ENCODE peak calls at places on chromosomes 4 and X, in seven cellular contexts. Z, B, W, T, H, Q and G are unnamed samples.

GRCh38 chr4:23235613-23236390 is 543.1 kb downstream of the GBA3 start:
- DNase-seq in Q (no peak), H (no peak), B (no peak), Z (no peak), T (no peak), W (no peak), G (no peak)

GRCh38 chr4:166400270-166400894 is 527.3 kb downstream of the TLL1 start:
- DNase-seq in T (no peak), Q (no peak), Z (no peak), B (no peak), H (no peak), W (no peak), G (no peak)

GRCh38 chr4:177118596-177118995 is 191.1 kb upstream of the NEIL3 start:
- DNase-seq in W (no peak), Q (no peak), H (no peak), B (peak), Z (no peak), T (no peak), G (no peak)

GRCh38 chr4:6732441-6733357 is 16.7 kb downstream of the BLOC1S4 start:
- DNase-seq in H (no peak), Q (peak), Z (no peak), T (peak), W (no peak), B (peak), G (peak)

GRCh38 chr4:16893141-16893571 is 5.3 kb downstream of the LDB2 start:
- DNase-seq in Q (no peak), H (no peak), T (no peak), Z (no peak), B (peak), W (no peak), G (no peak)

GRCh38 chrX:153926863-153927685 is 1.0 kb upstream of the ARHGAP4 start:
- DNase-seq in H (peak), T (no peak), B (peak), Q (peak), W (no peak), Z (no peak), G (peak)

GRCh38 chr4:54548098-54548620 is 109.6 kb upstream of the KIT start:
- DNase-seq in Q (no peak), W (no peak), H (no peak), Z (no peak), T (no peak), B (no peak), G (no peak)

GRCh38 chr4:154822775-154823174 is 41.7 kb downstream of the RBM46 start:
- DNase-seq in W (no peak), Z (no peak), T (no peak), Q (no peak), H (no peak), B (peak), G (no peak)

GRCh38 chr4:105145059-105145912 is 1.4 kb upstream of the TET2 start:
- DNase-seq in H (no peak), W (no peak), Q (no peak), B (peak), Z (no peak), T (no peak), G (no peak)

GRCh38 chrX:97898798-97899197 is 1015.1 kb downstream of the RPA4 start:
- DNase-seq in Z (no peak), Q (no peak), H (no peak), W (no peak), B (peak), T (no peak), G (no peak)

GRCh38 chr4:61173799-61174198 is 26.3 kb upstream of the ADGRL3 start:
- DNase-seq in Z (no peak), T (no peak), B (no peak), H (no peak), W (no peak), Q (no peak), G (no peak)

DNA sequence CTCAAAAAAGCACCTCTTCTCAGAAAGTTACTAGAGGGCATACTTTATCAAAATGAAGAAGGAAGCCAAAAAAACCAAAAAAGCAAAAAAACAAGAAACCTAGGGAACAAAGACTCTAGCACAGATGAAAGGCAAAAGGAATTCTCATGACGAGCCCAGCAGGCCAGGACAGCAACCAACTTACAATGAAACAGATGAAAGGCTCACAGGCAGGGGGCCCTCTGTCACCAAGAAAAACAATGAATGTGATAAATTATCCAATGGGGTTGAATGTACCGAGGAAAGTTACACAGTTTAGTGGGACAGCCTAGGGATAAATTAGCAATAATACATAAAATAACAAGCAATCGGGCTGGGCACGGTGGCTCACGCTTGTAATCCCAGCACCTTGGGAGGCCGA is 79.0 kb downstream of the GPR82 start:
- DNase-seq in T (no peak), B (no peak), H (no peak), W (no peak), Z (no peak), Q (no peak), G (no peak)
- TF ChIP-seq CTCF in T (no peak), B (peak), H (no peak), W (no peak), Z (no peak), Q (no peak), G (no peak)

DNA sequence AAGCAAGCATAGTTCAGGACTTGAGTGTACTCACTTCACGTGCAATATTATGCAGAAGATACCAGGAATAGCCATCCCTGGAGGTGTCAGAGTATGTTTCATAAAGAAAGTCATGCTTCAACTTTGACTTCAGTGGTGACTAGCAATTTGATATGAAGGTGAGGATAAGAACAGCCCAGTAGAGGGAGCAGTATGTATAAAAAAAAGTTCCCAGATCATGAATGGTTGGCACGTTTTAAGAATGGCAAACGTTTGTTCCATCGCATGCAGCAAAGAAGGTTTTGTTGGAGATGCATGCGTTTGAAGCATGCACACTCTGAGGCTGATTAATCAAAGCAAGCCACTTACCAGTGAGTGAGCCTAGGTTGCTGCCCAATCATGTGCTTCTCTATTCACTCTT is 33.5 kb upstream of the SLITRK4 start:
- DNase-seq in W (no peak), Q (no peak), H (no peak), Z (no peak), T (no peak), B (peak), G (no peak)
- TF ChIP-seq CTCF in W (no peak), Q (no peak), H (no peak), Z (no peak), T (no peak), B (peak), G (no peak)

DNA sequence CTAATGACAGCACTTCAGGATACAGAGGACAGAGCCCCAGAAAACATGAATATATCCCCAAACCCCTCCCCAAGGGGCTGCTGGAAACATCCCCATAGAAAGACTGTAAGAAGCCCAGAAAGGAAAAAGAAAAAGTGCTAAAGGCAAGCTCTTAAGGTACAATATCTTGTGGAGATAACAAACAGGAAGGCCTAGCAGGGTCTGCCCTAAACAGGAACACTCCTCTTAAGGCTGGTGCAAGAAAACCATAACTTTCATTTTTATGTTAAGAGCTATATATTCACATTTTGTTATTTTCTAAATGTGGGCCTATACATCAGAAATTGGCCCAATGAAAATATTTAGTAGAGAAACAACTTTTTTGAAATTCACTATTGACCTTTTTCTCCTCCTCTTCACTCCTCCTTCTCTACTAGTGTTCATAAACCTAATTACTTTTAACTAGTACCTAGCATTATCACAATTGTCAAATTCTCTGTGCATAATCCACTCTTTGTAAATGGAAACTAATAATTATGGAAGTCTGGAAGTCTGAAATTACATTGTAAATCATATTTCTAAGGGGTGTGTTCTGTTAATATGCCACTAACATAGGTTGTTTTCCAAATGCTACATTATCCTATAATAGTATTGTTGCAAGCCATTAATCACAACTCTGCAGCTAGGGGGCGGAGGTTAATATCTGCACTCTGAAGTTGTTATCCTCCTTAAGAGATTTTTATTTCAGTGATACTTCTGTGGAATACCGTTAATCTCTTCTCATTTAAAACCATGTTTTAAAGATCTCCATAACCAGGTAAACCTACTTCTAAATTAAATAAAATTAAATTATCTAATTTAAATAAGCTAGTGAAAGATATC is 59.8 kb downstream of the CASK start:
- DNase-seq in W (no peak), Q (no peak), B (no peak), Z (no peak), T (no peak), H (no peak), G (no peak)
- TF ChIP-seq CTCF in W (no peak), Q (no peak), B (peak), Z (no peak), T (no peak), H (no peak), G (no peak)

GRCh38 chr4:107658400-107659326 is 61.4 kb downstream of the PAPSS1 start:
- DNase-seq in B (no peak), Q (no peak), W (no peak), T (no peak), Z (no peak), H (no peak), G (no peak)

GRCh38 chr4:107655289-107655688 is 64.7 kb downstream of the PAPSS1 start:
- DNase-seq in B (no peak), H (no peak), Q (no peak), T (no peak), Z (no peak), W (no peak), G (no peak)

GRCh38 chr4:107654694-107655093 is 65.3 kb downstream of the PAPSS1 start:
- DNase-seq in Q (no peak), T (no peak), Z (no peak), B (no peak), W (no peak), H (no peak), G (no peak)
- TF ChIP-seq CTCF in Q (no peak), T (no peak), Z (no peak), B (no peak), W (no peak), H (no peak), G (no peak)

GRCh38 chr4:184174571-184175488 is 42.8 kb downstream of the ENPP6 start:
- DNase-seq in H (no peak), Q (no peak), Z (no peak), W (no peak), B (no peak), T (no peak), G (no peak)

GRCh38 chr4:184169225-184169867 is 48.3 kb downstream of the ENPP6 start:
- DNase-seq in W (no peak), Q (no peak), B (no peak), H (no peak), Z (no peak), T (no peak), G (no peak)

GRCh38 chr4:184168406-184169019 is 49.2 kb downstream of the ENPP6 start:
- DNase-seq in Q (peak), W (peak), B (peak), Z (peak), T (no peak), H (peak), G (peak)

GRCh38 chr4:184167576-184167975 is 50.1 kb downstream of the ENPP6 start:
- DNase-seq in T (no peak), W (no peak), Q (no peak), Z (no peak), H (no peak), B (no peak), G (no peak)

GRCh38 chr4:184170996-184171395 is 46.7 kb downstream of the ENPP6 start:
- DNase-seq in Z (peak), B (peak), T (no peak), Q (no peak), W (no peak), H (no peak), G (no peak)
- TF ChIP-seq CTCF in Z (no peak), B (no peak), T (no peak), Q (no peak), W (no peak), H (no peak), G (no peak)

GRCh38 chr4:168188754-168189153 is 96.4 kb downstream of the ANXA10 start:
- DNase-seq in Z (no peak), B (no peak), Q (no peak), H (no peak), T (no peak), W (no peak), G (no peak)
- TF ChIP-seq CTCF in Z (no peak), B (no peak), Q (no peak), H (no peak), T (no peak), W (no peak), G (no peak)

GRCh38 chrX:137198040-137198439 is 164.2 kb upstream of the GPR101 start:
- DNase-seq in B (no peak), Z (no peak), T (no peak), W (no peak), H (no peak), Q (no peak), G (no peak)

GRCh38 chrX:137195296-137195695 is 161.5 kb upstream of the GPR101 start:
- DNase-seq in Q (no peak), Z (no peak), H (no peak), W (no peak), B (no peak), T (no peak), G (no peak)

GRCh38 chrX:137195991-137196390 is 162.2 kb upstream of the GPR101 start:
- DNase-seq in Z (no peak), W (no peak), Q (no peak), B (peak), T (no peak), H (no peak), G (no peak)

GRCh38 chrX:137194164-137194563 is 160.4 kb upstream of the GPR101 start:
- DNase-seq in W (peak), T (no peak), Q (no peak), Z (peak), B (peak), H (peak), G (no peak)
- TF ChIP-seq CTCF in W (peak), T (no peak), Q (no peak), Z (peak), B (peak), H (peak), G (peak)

DNA sequence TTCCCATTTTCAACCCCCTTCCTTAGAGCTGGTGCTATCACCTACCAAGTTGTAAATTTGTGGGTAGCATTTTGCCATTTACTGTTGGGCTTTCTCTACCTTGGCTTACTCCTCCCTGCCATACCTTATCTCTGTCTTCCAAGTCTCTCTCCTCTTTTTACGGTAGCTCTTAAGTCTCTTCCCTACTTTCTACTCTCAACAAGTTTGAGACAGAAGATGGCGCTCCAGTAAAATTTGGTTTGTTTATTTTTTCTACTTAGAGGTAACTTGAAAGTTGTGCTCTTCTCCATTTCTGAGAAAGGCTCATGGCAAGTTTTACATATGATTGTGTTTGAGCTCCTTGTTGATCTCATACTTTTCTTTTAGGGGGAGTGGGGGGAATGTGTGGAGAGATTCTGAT is 1508.1 kb downstream of the TECRL start:
- DNase-seq in Z (no peak), W (no peak), Q (no peak), H (no peak), T (no peak), B (no peak), G (no peak)
- TF ChIP-seq CTCF in Z (no peak), W (peak), Q (no peak), H (no peak), T (no peak), B (no peak), G (no peak)